ENCODE peak calls at places on chromosomes 1 and 21, in six cellular contexts. K is neural progenitor cell, S is hepatocyte, P is GM23248, E is MM.1S, Y is HCT116. R is an unnamed sample. For H3K9me3, the result is how much of the 10 kb centered on the place peaks cover.

GRCh38 chr1:39158330-39159086 is 46.0 kb upstream of the MACF1 start:
- DNase-seq in K (peak), S (peak), P (no peak), E (no peak), Y (no peak), R (peak)

GRCh38 chr1:65459397-65459768 is 38.9 kb downstream of the LEPR start:
- DNase-seq in K (peak), S (peak), P (peak), E (peak), Y (peak), R (peak)

GRCh38 chr1:178094752-178095645 is 1.1 kb downstream of the RASAL2 start:
- DNase-seq in K (peak), S (no peak), P (peak), E (no peak), Y (no peak), R (peak)

GRCh38 chr21:46124926-46125845 is 27.3 kb downstream of the COL6A2 start:
- DNase-seq in K (no peak), S (no peak), P (no peak), E (no peak), Y (no peak), R (no peak)

GRCh38 chr1:31708324-31708723 is 4.5 kb upstream of the COL16A1 start:
- DNase-seq in K (no peak), S (peak), P (peak), E (no peak), Y (no peak), R (no peak)

GRCh38 chr1:247228133-247228532 is 27.7 kb upstream of the VN1R5 start:
- DNase-seq in K (no peak), S (no peak), P (peak), E (no peak), Y (no peak), R (no peak)

GRCh38 chr1:12617511-12617900 is 504 bp downstream of the DHRS3 start:
- DNase-seq in K (no peak), S (peak), P (no peak), E (peak), Y (no peak), R (peak)

GRCh38 chr1:240831191-240831631 is 219.3 kb upstream of the GREM2 start:
- DNase-seq in K (no peak), S (no peak), P (peak), E (no peak), Y (no peak), R (peak)

GRCh38 chr1:24186993-24187790 is at the start of gene IFNLR1:
- DNase-seq in K (peak), S (peak), P (peak), E (peak), Y (peak), R (peak)

GRCh38 chr1:223713546-223714420 is 1.4 kb downstream of the CAPN2 start:
- DNase-seq in K (no peak), S (no peak), P (peak), E (no peak), Y (peak), R (peak)

GRCh38 chr21:42607525-42608102 is 45.8 kb upstream of the PDE9A start:
- DNase-seq in K (no peak), S (no peak), P (no peak), E (no peak), Y (no peak), R (no peak)

GRCh38 chr1:3697104-3697503 is 44.8 kb downstream of the TP73 start:
- DNase-seq in K (no peak), S (no peak), P (no peak), E (no peak), Y (no peak), R (no peak)

GRCh38 chr1:214658785-214659184 is 55.8 kb downstream of the CENPF start:
- DNase-seq in K (peak), S (peak), P (peak), E (no peak), Y (no peak), R (peak)

GRCh38 chr1:23592209-23592905 is 33.1 kb upstream of the ID3 start:
- DNase-seq in K (no peak), S (no peak), P (peak), E (no peak), Y (no peak), R (no peak)

GRCh38 chr1:184433928-184434502 is 47.2 kb downstream of the C1orf21 start:
- DNase-seq in K (no peak), S (no peak), P (no peak), E (no peak), Y (no peak), R (no peak)

GRCh38 chr21:15211491-15212133 is 146.8 kb upstream of the NRIP1 start:
- DNase-seq in K (no peak), S (no peak), P (no peak), E (no peak), Y (no peak), R (no peak)

GRCh38 chr1:10904396-10905358 is 107.8 kb upstream of the TARDBP start:
- DNase-seq in K (no peak), S (no peak), P (no peak), E (no peak), Y (no peak), R (no peak)

GRCh38 chr21:32240708-32241433 is 38.0 kb downstream of the MIS18A start:
- DNase-seq in K (no peak), S (no peak), P (no peak), E (peak), Y (no peak), R (no peak)

GRCh38 chr1:201656670-201657032 is 117.7 kb downstream of the NAV1 start:
- DNase-seq in K (no peak), S (peak), P (peak), E (no peak), Y (no peak), R (no peak)

GRCh38 chr1:194378517-194378916 is 1192.1 kb upstream of the B3GALT2 start:
- DNase-seq in K (no peak), S (no peak), P (no peak), E (no peak), Y (no peak), R (no peak)

GRCh38 chr1:85490270-85490669 is 25.3 kb upstream of the DDAH1 start:
- DNase-seq in K (no peak), S (no peak), P (no peak), E (no peak), Y (no peak), R (no peak)

GRCh38 chr1:22808186-22808845 is 97.7 kb downstream of the EPHB2 start:
- DNase-seq in K (no peak), S (no peak), P (peak), E (no peak), Y (no peak), R (peak)

GRCh38 chr1:97758589-97759057 is 162.2 kb downstream of the DPYD start:
- DNase-seq in K (no peak), S (no peak), P (peak), E (no peak), Y (no peak), R (peak)

GRCh38 chr1:50422946-50423669 is at the start of gene DMRTA2:
- DNase-seq in K (peak), S (no peak), P (no peak), E (no peak), Y (no peak), R (no peak)

GRCh38 chr1:66335859-66336640 is 197.9 kb upstream of the SGIP1 start:
- DNase-seq in K (no peak), S (no peak), P (peak), E (peak), Y (no peak), R (no peak)

GRCh38 chr1:207944571-207944970 is 33.6 kb upstream of the CD34 start:
- DNase-seq in K (no peak), S (no peak), P (peak), E (no peak), Y (no peak), R (peak)

GRCh38 chr1:27001570-27002360 is 8.3 kb downstream of the TRNP1 start:
- DNase-seq in K (no peak), S (peak), P (peak), E (no peak), Y (no peak), R (peak)

GRCh38 chr1:186564558-186564957 is 103.6 kb upstream of the PDC start:
- DNase-seq in K (no peak), S (no peak), P (no peak), E (no peak), Y (no peak), R (no peak)

GRCh38 chr1:65955071-65955470 is 162.4 kb downstream of the PDE4B start:
- DNase-seq in K (peak), S (peak), P (no peak), E (no peak), Y (peak), R (peak)

GRCh38 chr1:188050250-188050649 is 1221.5 kb downstream of the PLA2G4A start:
- DNase-seq in K (no peak), S (no peak), P (no peak), E (no peak), Y (no peak), R (no peak)

GRCh38 chr1:218851601-218852000 is 322.1 kb upstream of the LYPLAL1 start:
- DNase-seq in K (no peak), S (no peak), P (peak), E (no peak), Y (no peak), R (no peak)

GRCh38 chr1:233245191-233245765 is 50.2 kb downstream of the PCNX2 start:
- DNase-seq in K (no peak), S (no peak), P (no peak), E (no peak), Y (no peak), R (peak)

GRCh38 chr1:210332233-210332632 is 3.5 kb downstream of the HHAT start:
- DNase-seq in K (no peak), S (no peak), P (no peak), E (peak), Y (no peak), R (peak)

GRCh38 chr1:173702736-173703135 is 12.0 kb upstream of the KLHL20 start:
- DNase-seq in K (no peak), S (no peak), P (no peak), E (no peak), Y (no peak), R (no peak)

GRCh38 chr1:153919879-153920852 is 2.6 kb downstream of the GATAD2B start:
- DNase-seq in K (peak), S (no peak), P (peak), E (peak), Y (no peak), R (peak)
- TF ChIP-seq EZH2phosphoT487 in K (no peak), S (no peak), P (no peak), E (no peak), Y (no peak), R (no peak)

DNA sequence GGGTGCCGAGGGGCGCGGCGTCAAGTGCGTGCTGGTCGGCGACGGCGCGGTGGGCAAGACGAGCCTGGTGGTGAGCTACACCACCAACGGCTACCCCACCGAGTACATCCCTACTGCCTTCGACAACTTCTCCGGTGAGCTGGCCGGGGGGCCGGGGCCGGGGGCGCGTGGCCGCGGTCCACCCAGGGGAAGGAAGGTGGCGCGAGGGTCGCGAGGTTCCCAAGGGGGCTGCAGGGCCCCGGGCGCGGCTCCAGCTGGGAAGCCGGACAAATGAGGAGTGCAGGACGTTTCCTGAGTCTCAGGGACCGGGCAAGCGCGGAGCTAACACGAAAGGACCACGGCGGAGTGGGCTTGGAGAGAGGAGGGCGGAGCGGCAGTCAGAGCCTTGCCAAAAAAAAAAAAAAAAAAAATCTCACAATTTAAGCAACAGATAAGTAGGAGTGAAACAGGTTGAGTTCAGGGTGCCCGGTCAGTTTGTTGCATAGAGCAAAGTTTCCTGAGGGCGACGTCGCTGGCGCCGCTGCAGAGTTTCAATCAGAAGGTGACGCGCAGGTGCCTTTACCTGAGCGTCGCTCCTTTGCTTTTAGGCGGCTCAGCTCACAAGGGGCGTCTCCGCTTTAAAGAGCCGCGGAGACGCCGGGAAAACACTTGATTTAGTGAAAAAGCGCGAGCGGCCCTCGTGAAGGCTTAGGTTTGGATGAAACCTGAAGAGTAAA is 750 bp downstream of the RHOU start:
- DNase-seq in K (peak), S (peak), P (peak), E (peak), Y (peak), R (peak)
- TF ChIP-seq EZH2 in K (no peak), S (no peak), P (peak), E (no peak), Y (no peak), R (peak)

GRCh38 chr1:226952121-226952441 is 12.0 kb downstream of the COQ8A start:
- DNase-seq in K (no peak), S (no peak), P (no peak), E (no peak), Y (no peak), R (no peak)

GRCh38 chr1:226954337-226954736 is 14.2 kb downstream of the COQ8A start:
- DNase-seq in K (no peak), S (no peak), P (no peak), E (no peak), Y (no peak), R (no peak)

GRCh38 chr1:226956942-226957713 is 17.0 kb downstream of the COQ8A start:
- DNase-seq in K (no peak), S (no peak), P (no peak), E (no peak), Y (no peak), R (no peak)

GRCh38 chr1:226953175-226953800 is 13.2 kb downstream of the COQ8A start:
- DNase-seq in K (no peak), S (no peak), P (no peak), E (no peak), Y (no peak), R (no peak)

GRCh38 chr1:226954777-226955176 is 14.7 kb downstream of the COQ8A start:
- DNase-seq in K (no peak), S (no peak), P (no peak), E (no peak), Y (no peak), R (no peak)
- H3K9me3 ChIP-seq in K (under half), S (under half), P (under half), E (under half), Y (under half), R (under half)

DNA sequence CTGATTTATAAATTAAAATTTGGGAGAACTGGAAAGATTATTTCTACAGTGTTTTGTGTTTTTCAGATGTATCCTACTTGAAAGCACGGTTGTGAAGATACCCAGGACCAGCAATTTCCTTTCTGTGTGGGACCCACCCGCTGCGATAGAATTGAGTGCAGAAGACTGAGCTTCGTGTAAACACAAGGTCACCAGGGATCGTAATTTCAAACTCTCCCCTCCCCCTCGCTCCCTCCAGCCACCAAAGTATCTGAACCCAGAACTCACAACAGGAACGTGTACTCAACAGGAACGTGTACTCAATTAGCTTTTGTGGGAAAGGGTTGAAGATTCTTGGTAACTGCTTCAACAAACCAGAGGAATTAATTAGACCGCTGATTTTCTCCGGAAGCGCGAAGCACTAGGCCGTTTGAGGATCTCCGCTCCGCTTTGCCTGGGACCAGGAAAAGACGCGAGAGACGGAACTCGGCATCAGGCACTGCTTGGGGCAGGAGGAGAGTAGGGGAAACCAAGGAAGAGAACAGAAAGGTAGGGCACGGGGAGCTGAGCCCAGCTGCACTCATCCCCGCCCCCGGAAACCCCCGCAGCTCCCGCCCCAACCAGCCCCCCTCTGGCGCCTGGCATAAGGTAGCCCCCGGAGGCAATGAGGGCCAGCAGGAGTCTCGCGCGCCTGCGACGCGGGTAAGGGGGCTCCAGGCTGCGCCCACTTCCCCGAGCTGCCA is 498 bp downstream of the DRAM2 start:
- DNase-seq in K (peak), S (peak), P (peak), E (peak), Y (peak), R (peak)
- TF ChIP-seq EZH2phosphoT487 in K (no peak), S (no peak), P (no peak), E (no peak), Y (no peak), R (no peak)